ENCODE peak calls at places on chromosomes 1 and 21, in seven cellular contexts. One of them, this sample, is unnamed.

GRCh38 chr21:46126321-46127238 is 28.7 kb downstream of the COL6A2 start:
- DNase-seq in effector CD8-positive, alpha-beta T cell: no peak
- DNase-seq in left ventricle myocardium inferior: no peak
- DNase-seq in C1 segment of cervical spinal cord: no peak
- DNase-seq in neural crest cell: no peak
- DNase-seq in stimulated activated CD4-positive, alpha-beta T cell treated with anti-CD3 and anti-CD28 coated beads, Interleukin-2, amount 100 ng/mL, for 24 hours: no peak
- DNase-seq in EH: no peak
- DNase-seq in this sample: no peak

GRCh38 chr1:209485167-209485566 is 98.3 kb upstream of the CAMK1G start:
- DNase-seq in neural crest cell: no peak
- DNase-seq in EH: peak
- DNase-seq in effector CD8-positive, alpha-beta T cell: no peak
- DNase-seq in stimulated activated CD4-positive, alpha-beta T cell treated with anti-CD3 and anti-CD28 coated beads, Interleukin-2, amount 100 ng/mL, for 24 hours: no peak
- DNase-seq in C1 segment of cervical spinal cord: peak
- DNase-seq in left ventricle myocardium inferior: peak
- DNase-seq in this sample: no peak

GRCh38 chr1:920506-920905 is 3.2 kb upstream of the SAMD11 start:
- DNase-seq in EH: no peak
- DNase-seq in effector CD8-positive, alpha-beta T cell: no peak
- DNase-seq in neural crest cell: no peak
- DNase-seq in C1 segment of cervical spinal cord: no peak
- DNase-seq in left ventricle myocardium inferior: no peak
- DNase-seq in stimulated activated CD4-positive, alpha-beta T cell treated with anti-CD3 and anti-CD28 coated beads, Interleukin-2, amount 100 ng/mL, for 24 hours: no peak
- DNase-seq in this sample: no peak

GRCh38 chr1:18597159-18598042 is 33.2 kb upstream of the PAX7 start:
- DNase-seq in neural crest cell: peak
- DNase-seq in effector CD8-positive, alpha-beta T cell: peak
- DNase-seq in C1 segment of cervical spinal cord: peak
- DNase-seq in EH: peak
- DNase-seq in stimulated activated CD4-positive, alpha-beta T cell treated with anti-CD3 and anti-CD28 coated beads, Interleukin-2, amount 100 ng/mL, for 24 hours: peak
- DNase-seq in left ventricle myocardium inferior: peak
- DNase-seq in this sample: peak

GRCh38 chr1:224644553-224645154 is 28.5 kb downstream of the CNIH3 start:
- DNase-seq in stimulated activated CD4-positive, alpha-beta T cell treated with anti-CD3 and anti-CD28 coated beads, Interleukin-2, amount 100 ng/mL, for 24 hours: peak
- DNase-seq in EH: peak
- DNase-seq in effector CD8-positive, alpha-beta T cell: peak
- DNase-seq in C1 segment of cervical spinal cord: peak
- DNase-seq in neural crest cell: peak
- DNase-seq in left ventricle myocardium inferior: no peak
- DNase-seq in this sample: peak

GRCh38 chr1:61109158-61109557 is 26.8 kb downstream of the NFIA start:
- DNase-seq in stimulated activated CD4-positive, alpha-beta T cell treated with anti-CD3 and anti-CD28 coated beads, Interleukin-2, amount 100 ng/mL, for 24 hours: no peak
- DNase-seq in effector CD8-positive, alpha-beta T cell: no peak
- DNase-seq in C1 segment of cervical spinal cord: no peak
- DNase-seq in EH: no peak
- DNase-seq in neural crest cell: no peak
- DNase-seq in left ventricle myocardium inferior: no peak
- DNase-seq in this sample: no peak

GRCh38 chr1:40977721-40978120 is 1.8 kb upstream of the CTPS1 start:
- DNase-seq in C1 segment of cervical spinal cord: no peak
- DNase-seq in stimulated activated CD4-positive, alpha-beta T cell treated with anti-CD3 and anti-CD28 coated beads, Interleukin-2, amount 100 ng/mL, for 24 hours: no peak
- DNase-seq in left ventricle myocardium inferior: no peak
- DNase-seq in EH: peak
- DNase-seq in effector CD8-positive, alpha-beta T cell: no peak
- DNase-seq in neural crest cell: no peak
- DNase-seq in this sample: no peak

GRCh38 chr1:4636644-4637380 is 17.6 kb upstream of the AJAP1 start:
- DNase-seq in C1 segment of cervical spinal cord: no peak
- DNase-seq in left ventricle myocardium inferior: no peak
- DNase-seq in stimulated activated CD4-positive, alpha-beta T cell treated with anti-CD3 and anti-CD28 coated beads, Interleukin-2, amount 100 ng/mL, for 24 hours: no peak
- DNase-seq in EH: no peak
- DNase-seq in effector CD8-positive, alpha-beta T cell: no peak
- DNase-seq in neural crest cell: no peak
- DNase-seq in this sample: no peak

GRCh38 chr21:17818158-17819113 is 720 bp downstream of the C21orf91 start:
- DNase-seq in neural crest cell: peak
- DNase-seq in effector CD8-positive, alpha-beta T cell: peak
- DNase-seq in left ventricle myocardium inferior: peak
- DNase-seq in C1 segment of cervical spinal cord: no peak
- DNase-seq in EH: peak
- DNase-seq in stimulated activated CD4-positive, alpha-beta T cell treated with anti-CD3 and anti-CD28 coated beads, Interleukin-2, amount 100 ng/mL, for 24 hours: peak
- DNase-seq in this sample: peak

GRCh38 chr1:58060548-58061170 is 485.9 kb downstream of the OMA1 start:
- DNase-seq in EH: no peak
- DNase-seq in left ventricle myocardium inferior: no peak
- DNase-seq in C1 segment of cervical spinal cord: no peak
- DNase-seq in effector CD8-positive, alpha-beta T cell: no peak
- DNase-seq in stimulated activated CD4-positive, alpha-beta T cell treated with anti-CD3 and anti-CD28 coated beads, Interleukin-2, amount 100 ng/mL, for 24 hours: no peak
- DNase-seq in neural crest cell: no peak
- DNase-seq in this sample: no peak

GRCh38 chr21:26127918-26128317 is 42.7 kb downstream of the APP start:
- DNase-seq in C1 segment of cervical spinal cord: no peak
- DNase-seq in left ventricle myocardium inferior: no peak
- DNase-seq in neural crest cell: no peak
- DNase-seq in EH: peak
- DNase-seq in stimulated activated CD4-positive, alpha-beta T cell treated with anti-CD3 and anti-CD28 coated beads, Interleukin-2, amount 100 ng/mL, for 24 hours: no peak
- DNase-seq in effector CD8-positive, alpha-beta T cell: no peak
- DNase-seq in this sample: peak

GRCh38 chr1:210362526-210362925 is 33.8 kb downstream of the HHAT start:
- DNase-seq in neural crest cell: no peak
- DNase-seq in C1 segment of cervical spinal cord: peak
- DNase-seq in EH: peak
- DNase-seq in effector CD8-positive, alpha-beta T cell: no peak
- DNase-seq in left ventricle myocardium inferior: no peak
- DNase-seq in stimulated activated CD4-positive, alpha-beta T cell treated with anti-CD3 and anti-CD28 coated beads, Interleukin-2, amount 100 ng/mL, for 24 hours: no peak
- DNase-seq in this sample: peak

GRCh38 chr1:174769961-174770549 is 229.7 kb upstream of the CACYBP start:
- DNase-seq in EH: peak
- DNase-seq in left ventricle myocardium inferior: no peak
- DNase-seq in stimulated activated CD4-positive, alpha-beta T cell treated with anti-CD3 and anti-CD28 coated beads, Interleukin-2, amount 100 ng/mL, for 24 hours: no peak
- DNase-seq in effector CD8-positive, alpha-beta T cell: no peak
- DNase-seq in neural crest cell: no peak
- DNase-seq in C1 segment of cervical spinal cord: peak
- DNase-seq in this sample: peak

GRCh38 chr1:20458717-20459116 is 27.3 kb downstream of the CAMK2N1 start:
- DNase-seq in effector CD8-positive, alpha-beta T cell: no peak
- DNase-seq in EH: no peak
- DNase-seq in C1 segment of cervical spinal cord: no peak
- DNase-seq in neural crest cell: no peak
- DNase-seq in left ventricle myocardium inferior: no peak
- DNase-seq in stimulated activated CD4-positive, alpha-beta T cell treated with anti-CD3 and anti-CD28 coated beads, Interleukin-2, amount 100 ng/mL, for 24 hours: no peak
- DNase-seq in this sample: no peak

GRCh38 chr1:94113592-94114322 is 7.2 kb downstream of the ABCA4 start:
- DNase-seq in left ventricle myocardium inferior: no peak
- DNase-seq in stimulated activated CD4-positive, alpha-beta T cell treated with anti-CD3 and anti-CD28 coated beads, Interleukin-2, amount 100 ng/mL, for 24 hours: no peak
- DNase-seq in EH: no peak
- DNase-seq in C1 segment of cervical spinal cord: no peak
- DNase-seq in neural crest cell: no peak
- DNase-seq in effector CD8-positive, alpha-beta T cell: no peak
- DNase-seq in this sample: no peak

GRCh38 chr1:77978293-77978968 is 441 bp downstream of the FUBP1 start:
- DNase-seq in C1 segment of cervical spinal cord: peak
- DNase-seq in effector CD8-positive, alpha-beta T cell: peak
- DNase-seq in stimulated activated CD4-positive, alpha-beta T cell treated with anti-CD3 and anti-CD28 coated beads, Interleukin-2, amount 100 ng/mL, for 24 hours: peak
- DNase-seq in EH: peak
- DNase-seq in left ventricle myocardium inferior: no peak
- DNase-seq in neural crest cell: peak
- DNase-seq in this sample: peak

GRCh38 chr1:55816456-55816794 is 601.3 kb upstream of the USP24 start:
- DNase-seq in C1 segment of cervical spinal cord: no peak
- DNase-seq in effector CD8-positive, alpha-beta T cell: no peak
- DNase-seq in EH: peak
- DNase-seq in stimulated activated CD4-positive, alpha-beta T cell treated with anti-CD3 and anti-CD28 coated beads, Interleukin-2, amount 100 ng/mL, for 24 hours: no peak
- DNase-seq in left ventricle myocardium inferior: no peak
- DNase-seq in neural crest cell: no peak
- DNase-seq in this sample: no peak

GRCh38 chr1:27968692-27969091 is 8.9 kb downstream of the XKR8 start:
- DNase-seq in C1 segment of cervical spinal cord: no peak
- DNase-seq in EH: peak
- DNase-seq in stimulated activated CD4-positive, alpha-beta T cell treated with anti-CD3 and anti-CD28 coated beads, Interleukin-2, amount 100 ng/mL, for 24 hours: no peak
- DNase-seq in effector CD8-positive, alpha-beta T cell: no peak
- DNase-seq in left ventricle myocardium inferior: no peak
- DNase-seq in neural crest cell: no peak
- DNase-seq in this sample: peak

GRCh38 chr1:202046748-202047708 is 36.6 kb downstream of the ELF3 start:
- DNase-seq in EH: no peak
- DNase-seq in effector CD8-positive, alpha-beta T cell: no peak
- DNase-seq in neural crest cell: no peak
- DNase-seq in C1 segment of cervical spinal cord: no peak
- DNase-seq in stimulated activated CD4-positive, alpha-beta T cell treated with anti-CD3 and anti-CD28 coated beads, Interleukin-2, amount 100 ng/mL, for 24 hours: no peak
- DNase-seq in left ventricle myocardium inferior: no peak
- DNase-seq in this sample: no peak

GRCh38 chr1:202244841-202245261 is 51.3 kb downstream of the LGR6 start:
- DNase-seq in stimulated activated CD4-positive, alpha-beta T cell treated with anti-CD3 and anti-CD28 coated beads, Interleukin-2, amount 100 ng/mL, for 24 hours: no peak
- DNase-seq in neural crest cell: no peak
- DNase-seq in C1 segment of cervical spinal cord: no peak
- DNase-seq in effector CD8-positive, alpha-beta T cell: no peak
- DNase-seq in left ventricle myocardium inferior: no peak
- DNase-seq in EH: no peak
- DNase-seq in this sample: no peak

GRCh38 chr1:116015679-116016078 is 39.4 kb downstream of the SLC22A15 start:
- DNase-seq in stimulated activated CD4-positive, alpha-beta T cell treated with anti-CD3 and anti-CD28 coated beads, Interleukin-2, amount 100 ng/mL, for 24 hours: no peak
- DNase-seq in EH: no peak
- DNase-seq in neural crest cell: no peak
- DNase-seq in left ventricle myocardium inferior: no peak
- DNase-seq in C1 segment of cervical spinal cord: no peak
- DNase-seq in effector CD8-positive, alpha-beta T cell: no peak
- DNase-seq in this sample: no peak

GRCh38 chr1:98211271-98211840 is 290.5 kb upstream of the DPYD start:
- DNase-seq in C1 segment of cervical spinal cord: no peak
- DNase-seq in EH: no peak
- DNase-seq in effector CD8-positive, alpha-beta T cell: no peak
- DNase-seq in left ventricle myocardium inferior: no peak
- DNase-seq in stimulated activated CD4-positive, alpha-beta T cell treated with anti-CD3 and anti-CD28 coated beads, Interleukin-2, amount 100 ng/mL, for 24 hours: no peak
- DNase-seq in neural crest cell: no peak
- DNase-seq in this sample: no peak

GRCh38 chr1:53629101-53629691 is 109.8 kb downstream of the GLIS1 start:
- DNase-seq in left ventricle myocardium inferior: no peak
- DNase-seq in stimulated activated CD4-positive, alpha-beta T cell treated with anti-CD3 and anti-CD28 coated beads, Interleukin-2, amount 100 ng/mL, for 24 hours: no peak
- DNase-seq in neural crest cell: no peak
- DNase-seq in C1 segment of cervical spinal cord: no peak
- DNase-seq in EH: no peak
- DNase-seq in effector CD8-positive, alpha-beta T cell: no peak
- DNase-seq in this sample: no peak

GRCh38 chr1:245788269-245788668 is 633.5 kb downstream of the KIF26B start:
- DNase-seq in C1 segment of cervical spinal cord: no peak
- DNase-seq in neural crest cell: no peak
- DNase-seq in stimulated activated CD4-positive, alpha-beta T cell treated with anti-CD3 and anti-CD28 coated beads, Interleukin-2, amount 100 ng/mL, for 24 hours: no peak
- DNase-seq in EH: peak
- DNase-seq in left ventricle myocardium inferior: no peak
- DNase-seq in effector CD8-positive, alpha-beta T cell: no peak
- DNase-seq in this sample: peak

GRCh38 chr1:51543877-51544276 is 24.8 kb upstream of the EPS15 start:
- DNase-seq in EH: no peak
- DNase-seq in effector CD8-positive, alpha-beta T cell: no peak
- DNase-seq in stimulated activated CD4-positive, alpha-beta T cell treated with anti-CD3 and anti-CD28 coated beads, Interleukin-2, amount 100 ng/mL, for 24 hours: no peak
- DNase-seq in C1 segment of cervical spinal cord: no peak
- DNase-seq in left ventricle myocardium inferior: no peak
- DNase-seq in neural crest cell: no peak
- DNase-seq in this sample: no peak

GRCh38 chr1:117229217-117229616 is 18.5 kb upstream of the VTCN1 start:
- DNase-seq in left ventricle myocardium inferior: no peak
- DNase-seq in stimulated activated CD4-positive, alpha-beta T cell treated with anti-CD3 and anti-CD28 coated beads, Interleukin-2, amount 100 ng/mL, for 24 hours: no peak
- DNase-seq in neural crest cell: no peak
- DNase-seq in C1 segment of cervical spinal cord: no peak
- DNase-seq in effector CD8-positive, alpha-beta T cell: no peak
- DNase-seq in EH: no peak
- DNase-seq in this sample: no peak

GRCh38 chr1:204258213-204259115 is 44.7 kb upstream of the GOLT1A start:
- DNase-seq in left ventricle myocardium inferior: peak
- DNase-seq in effector CD8-positive, alpha-beta T cell: no peak
- DNase-seq in stimulated activated CD4-positive, alpha-beta T cell treated with anti-CD3 and anti-CD28 coated beads, Interleukin-2, amount 100 ng/mL, for 24 hours: peak
- DNase-seq in neural crest cell: peak
- DNase-seq in EH: peak
- DNase-seq in C1 segment of cervical spinal cord: no peak
- DNase-seq in this sample: peak

GRCh38 chr21:42444745-42445059 is 41.0 kb downstream of the UBASH3A start:
- DNase-seq in neural crest cell: no peak
- DNase-seq in C1 segment of cervical spinal cord: no peak
- DNase-seq in effector CD8-positive, alpha-beta T cell: no peak
- DNase-seq in left ventricle myocardium inferior: no peak
- DNase-seq in stimulated activated CD4-positive, alpha-beta T cell treated with anti-CD3 and anti-CD28 coated beads, Interleukin-2, amount 100 ng/mL, for 24 hours: no peak
- DNase-seq in EH: no peak
- DNase-seq in this sample: no peak

GRCh38 chr1:5526822-5527551 is 465.2 kb downstream of the NPHP4 start:
- DNase-seq in stimulated activated CD4-positive, alpha-beta T cell treated with anti-CD3 and anti-CD28 coated beads, Interleukin-2, amount 100 ng/mL, for 24 hours: no peak
- DNase-seq in neural crest cell: no peak
- DNase-seq in EH: no peak
- DNase-seq in C1 segment of cervical spinal cord: no peak
- DNase-seq in left ventricle myocardium inferior: no peak
- DNase-seq in effector CD8-positive, alpha-beta T cell: no peak
- DNase-seq in this sample: no peak

GRCh38 chr1:181161170-181161870 is 72.8 kb downstream of the IER5 start:
- DNase-seq in effector CD8-positive, alpha-beta T cell: no peak
- DNase-seq in neural crest cell: no peak
- DNase-seq in C1 segment of cervical spinal cord: no peak
- DNase-seq in stimulated activated CD4-positive, alpha-beta T cell treated with anti-CD3 and anti-CD28 coated beads, Interleukin-2, amount 100 ng/mL, for 24 hours: no peak
- DNase-seq in EH: no peak
- DNase-seq in left ventricle myocardium inferior: no peak
- DNase-seq in this sample: no peak

GRCh38 chr1:100219879-100220278 is 29.8 kb downstream of the DBT start:
- DNase-seq in EH: peak
- DNase-seq in stimulated activated CD4-positive, alpha-beta T cell treated with anti-CD3 and anti-CD28 coated beads, Interleukin-2, amount 100 ng/mL, for 24 hours: no peak
- DNase-seq in left ventricle myocardium inferior: no peak
- DNase-seq in C1 segment of cervical spinal cord: no peak
- DNase-seq in effector CD8-positive, alpha-beta T cell: no peak
- DNase-seq in neural crest cell: no peak
- DNase-seq in this sample: no peak

GRCh38 chr1:1080122-1080753 is 6.1 kb upstream of the RNF223 start:
- DNase-seq in C1 segment of cervical spinal cord: peak
- DNase-seq in EH: peak
- DNase-seq in stimulated activated CD4-positive, alpha-beta T cell treated with anti-CD3 and anti-CD28 coated beads, Interleukin-2, amount 100 ng/mL, for 24 hours: peak
- DNase-seq in left ventricle myocardium inferior: peak
- DNase-seq in effector CD8-positive, alpha-beta T cell: no peak
- DNase-seq in neural crest cell: no peak
- DNase-seq in this sample: peak

GRCh38 chr1:38815903-38816627 is 43.5 kb downstream of the RRAGC start:
- DNase-seq in left ventricle myocardium inferior: no peak
- DNase-seq in effector CD8-positive, alpha-beta T cell: no peak
- DNase-seq in stimulated activated CD4-positive, alpha-beta T cell treated with anti-CD3 and anti-CD28 coated beads, Interleukin-2, amount 100 ng/mL, for 24 hours: peak
- DNase-seq in EH: no peak
- DNase-seq in neural crest cell: no peak
- DNase-seq in C1 segment of cervical spinal cord: no peak
- DNase-seq in this sample: no peak

GRCh38 chr1:214349781-214350180 is 68.8 kb downstream of the SMYD2 start:
- DNase-seq in stimulated activated CD4-positive, alpha-beta T cell treated with anti-CD3 and anti-CD28 coated beads, Interleukin-2, amount 100 ng/mL, for 24 hours: no peak
- DNase-seq in effector CD8-positive, alpha-beta T cell: no peak
- DNase-seq in EH: peak
- DNase-seq in left ventricle myocardium inferior: no peak
- DNase-seq in neural crest cell: no peak
- DNase-seq in C1 segment of cervical spinal cord: no peak
- DNase-seq in this sample: no peak

GRCh38 chr1:229209386-229209785 is 61.5 kb upstream of the RAB4A start:
- DNase-seq in effector CD8-positive, alpha-beta T cell: no peak
- DNase-seq in neural crest cell: no peak
- DNase-seq in C1 segment of cervical spinal cord: no peak
- DNase-seq in stimulated activated CD4-positive, alpha-beta T cell treated with anti-CD3 and anti-CD28 coated beads, Interleukin-2, amount 100 ng/mL, for 24 hours: no peak
- DNase-seq in EH: no peak
- DNase-seq in left ventricle myocardium inferior: no peak
- DNase-seq in this sample: no peak

GRCh38 chr1:214666674-214667073 is 63.7 kb downstream of the CENPF start:
- DNase-seq in effector CD8-positive, alpha-beta T cell: no peak
- DNase-seq in left ventricle myocardium inferior: no peak
- DNase-seq in stimulated activated CD4-positive, alpha-beta T cell treated with anti-CD3 and anti-CD28 coated beads, Interleukin-2, amount 100 ng/mL, for 24 hours: no peak
- DNase-seq in neural crest cell: no peak
- DNase-seq in C1 segment of cervical spinal cord: no peak
- DNase-seq in EH: no peak
- DNase-seq in this sample: no peak

This sample was measured in hepatic stellate cell.